ENCODE peak calls at places on chromosomes 1 and 21, in five cellular contexts. One of them, this sample, is unnamed.

GRCh38 chr1:191904991-191905390 is 253.3 kb upstream of the RGS18 start:
- DNase-seq in transverse colon: no peak
- DNase-seq in heart left ventricle: no peak
- DNase-seq in esophagus squamous epithelium: no peak
- DNase-seq in HL-60: no peak
- DNase-seq in this sample: no peak

GRCh38 chr1:119285482-119285881 is 83.1 kb upstream of the HAO2 start:
- DNase-seq in transverse colon: no peak
- DNase-seq in heart left ventricle: no peak
- DNase-seq in esophagus squamous epithelium: no peak
- DNase-seq in HL-60: no peak
- DNase-seq in this sample: no peak

GRCh38 chr1:218664385-218665170 is 319.4 kb downstream of the TGFB2 start:
- DNase-seq in transverse colon: no peak
- DNase-seq in heart left ventricle: no peak
- DNase-seq in esophagus squamous epithelium: no peak
- DNase-seq in HL-60: no peak
- DNase-seq in this sample: no peak

GRCh38 chr1:182270731-182271130 is 120.9 kb downstream of the GLUL start:
- DNase-seq in transverse colon: no peak
- DNase-seq in heart left ventricle: no peak
- DNase-seq in esophagus squamous epithelium: no peak
- DNase-seq in HL-60: no peak
- DNase-seq in this sample: no peak

GRCh38 chr1:247295274-247295684 is 36.4 kb downstream of the ZNF496 start:
- DNase-seq in transverse colon: no peak
- DNase-seq in heart left ventricle: no peak
- DNase-seq in esophagus squamous epithelium: no peak
- DNase-seq in HL-60: no peak
- DNase-seq in this sample: no peak

GRCh38 chr1:94873520-94874351 is 53.2 kb downstream of the CNN3 start:
- DNase-seq in transverse colon: no peak
- DNase-seq in heart left ventricle: peak; percentile 52
- DNase-seq in esophagus squamous epithelium: no peak
- DNase-seq in HL-60: no peak
- DNase-seq in this sample: peak; percentile 40

GRCh38 chr1:6424619-6425593 is at the start of gene ESPN:
- DNase-seq in transverse colon: no peak
- DNase-seq in heart left ventricle: no peak
- DNase-seq in esophagus squamous epithelium: no peak
- DNase-seq in HL-60: no peak
- DNase-seq in this sample: no peak

GRCh38 chr1:22143065-22143514 is at the start of gene WNT4:
- DNase-seq in transverse colon: peak; percentile 42
- DNase-seq in heart left ventricle: no peak
- DNase-seq in esophagus squamous epithelium: no peak
- DNase-seq in HL-60: no peak
- DNase-seq in this sample: no peak

GRCh38 chr1:67162954-67163353 is 3.3 kb upstream of the IL23R start:
- DNase-seq in transverse colon: no peak
- DNase-seq in heart left ventricle: no peak
- DNase-seq in esophagus squamous epithelium: no peak
- DNase-seq in HL-60: no peak
- DNase-seq in this sample: no peak

GRCh38 chr1:160091666-160092223 is 6.7 kb downstream of the IGSF8 start:
- DNase-seq in transverse colon: no peak
- DNase-seq in heart left ventricle: no peak
- DNase-seq in esophagus squamous epithelium: no peak
- DNase-seq in HL-60: no peak
- DNase-seq in this sample: no peak

GRCh38 chr1:115873184-115873583 is 32.3 kb upstream of the NHLH2 start:
- DNase-seq in transverse colon: no peak
- DNase-seq in heart left ventricle: no peak
- DNase-seq in esophagus squamous epithelium: no peak
- DNase-seq in HL-60: peak; percentile 38
- DNase-seq in this sample: no peak

GRCh38 chr21:42490735-42491134 is 5.3 kb downstream of the RSPH1 start:
- DNase-seq in transverse colon: peak; percentile 63
- DNase-seq in heart left ventricle: no peak
- DNase-seq in esophagus squamous epithelium: no peak
- DNase-seq in HL-60: no peak
- DNase-seq in this sample: no peak

GRCh38 chr1:89719502-89720306 is 86.8 kb downstream of the LRRC8C start:
- DNase-seq in transverse colon: no peak
- DNase-seq in heart left ventricle: no peak
- DNase-seq in esophagus squamous epithelium: no peak
- DNase-seq in HL-60: peak; percentile 64
- DNase-seq in this sample: no peak

GRCh38 chr1:78303620-78304019 is 187.2 kb upstream of the PTGFR start:
- DNase-seq in transverse colon: peak; percentile 17
- DNase-seq in heart left ventricle: peak; percentile 28
- DNase-seq in esophagus squamous epithelium: no peak
- DNase-seq in HL-60: no peak
- DNase-seq in this sample: peak; percentile 56

GRCh38 chr1:202205523-202206190 is 12.1 kb downstream of the LGR6 start:
- DNase-seq in transverse colon: no peak
- DNase-seq in heart left ventricle: no peak
- DNase-seq in esophagus squamous epithelium: no peak
- DNase-seq in HL-60: no peak
- DNase-seq in this sample: no peak

GRCh38 chr21:45939521-45940045 is 42.0 kb upstream of the COL6A1 start:
- DNase-seq in transverse colon: no peak
- DNase-seq in heart left ventricle: no peak
- DNase-seq in esophagus squamous epithelium: no peak
- DNase-seq in HL-60: no peak
- DNase-seq in this sample: no peak

GRCh38 chr1:158496379-158496778 is 24.4 kb downstream of the OR10R2 start:
- DNase-seq in transverse colon: no peak
- DNase-seq in heart left ventricle: no peak
- DNase-seq in esophagus squamous epithelium: no peak
- DNase-seq in HL-60: peak; percentile 21
- DNase-seq in this sample: no peak

GRCh38 chr1:23247276-23247675 is 30.0 kb upstream of the HTR1D start:
- DNase-seq in transverse colon: no peak
- DNase-seq in heart left ventricle: no peak
- DNase-seq in esophagus squamous epithelium: no peak
- DNase-seq in HL-60: no peak
- DNase-seq in this sample: no peak

GRCh38 chr21:42332557-42332956 is 17.3 kb upstream of the TFF3 start:
- DNase-seq in transverse colon: peak; percentile 51
- DNase-seq in heart left ventricle: no peak
- DNase-seq in esophagus squamous epithelium: no peak
- DNase-seq in HL-60: no peak
- DNase-seq in this sample: no peak

GRCh38 chr1:70911861-70912260 is 135.8 kb downstream of the PTGER3 start:
- DNase-seq in transverse colon: no peak
- DNase-seq in heart left ventricle: no peak
- DNase-seq in esophagus squamous epithelium: no peak
- DNase-seq in HL-60: no peak
- DNase-seq in this sample: no peak

GRCh38 chr1:100360790-100361232 is 8.5 kb downstream of the CDC14A start:
- DNase-seq in transverse colon: no peak
- DNase-seq in heart left ventricle: peak; percentile 49
- DNase-seq in esophagus squamous epithelium: no peak
- DNase-seq in HL-60: no peak
- DNase-seq in this sample: peak; percentile 49

GRCh38 chr1:6197746-6198427 is 1.5 kb downstream of the RPL22 start:
- DNase-seq in transverse colon: no peak
- DNase-seq in heart left ventricle: no peak
- DNase-seq in esophagus squamous epithelium: no peak
- DNase-seq in HL-60: no peak
- DNase-seq in this sample: no peak

GRCh38 chr1:228350831-228351781 is 55.5 kb downstream of the TRIM11 start:
- DNase-seq in transverse colon: no peak
- DNase-seq in heart left ventricle: no peak
- DNase-seq in esophagus squamous epithelium: no peak
- DNase-seq in HL-60: no peak
- DNase-seq in this sample: peak; percentile 11

GRCh38 chr1:41135196-41135947 is 106.7 kb downstream of the SCMH1 start:
- DNase-seq in transverse colon: no peak
- DNase-seq in heart left ventricle: no peak
- DNase-seq in esophagus squamous epithelium: no peak
- DNase-seq in HL-60: no peak
- DNase-seq in this sample: no peak

GRCh38 chr1:224637510-224637909 is 21.4 kb downstream of the CNIH3 start:
- DNase-seq in transverse colon: no peak
- DNase-seq in heart left ventricle: no peak
- DNase-seq in esophagus squamous epithelium: no peak
- DNase-seq in HL-60: no peak
- DNase-seq in this sample: no peak

GRCh38 chr1:54777431-54777830 is 13.1 kb upstream of the PARS2 start:
- DNase-seq in transverse colon: no peak
- DNase-seq in heart left ventricle: no peak
- DNase-seq in esophagus squamous epithelium: no peak
- DNase-seq in HL-60: no peak
- DNase-seq in this sample: no peak

GRCh38 chr1:56137090-56137489 is 442.3 kb downstream of the PLPP3 start:
- DNase-seq in transverse colon: no peak
- DNase-seq in heart left ventricle: no peak
- DNase-seq in esophagus squamous epithelium: no peak
- DNase-seq in HL-60: no peak
- DNase-seq in this sample: no peak

GRCh38 chr1:165632491-165632890 is 1.5 kb downstream of the MGST3 start:
- DNase-seq in transverse colon: no peak
- DNase-seq in heart left ventricle: peak; percentile 25
- DNase-seq in esophagus squamous epithelium: no peak
- DNase-seq in HL-60: no peak
- DNase-seq in this sample: peak; percentile 47

GRCh38 chr1:165634154-165634921 is 3.3 kb downstream of the MGST3 start:
- DNase-seq in transverse colon: no peak
- DNase-seq in heart left ventricle: no peak
- DNase-seq in esophagus squamous epithelium: no peak
- DNase-seq in HL-60: no peak
- DNase-seq in this sample: no peak

GRCh38 chr1:165632152-165632469 is 1.1 kb downstream of the MGST3 start:
- DNase-seq in transverse colon: peak; percentile 69
- DNase-seq in heart left ventricle: no peak
- DNase-seq in esophagus squamous epithelium: no peak
- DNase-seq in HL-60: no peak
- DNase-seq in this sample: no peak

GRCh38 chr1:165635329-165635728 is 4.3 kb downstream of the MGST3 start:
- DNase-seq in transverse colon: no peak
- DNase-seq in heart left ventricle: no peak
- DNase-seq in esophagus squamous epithelium: no peak
- DNase-seq in HL-60: no peak
- DNase-seq in this sample: no peak

DNA sequence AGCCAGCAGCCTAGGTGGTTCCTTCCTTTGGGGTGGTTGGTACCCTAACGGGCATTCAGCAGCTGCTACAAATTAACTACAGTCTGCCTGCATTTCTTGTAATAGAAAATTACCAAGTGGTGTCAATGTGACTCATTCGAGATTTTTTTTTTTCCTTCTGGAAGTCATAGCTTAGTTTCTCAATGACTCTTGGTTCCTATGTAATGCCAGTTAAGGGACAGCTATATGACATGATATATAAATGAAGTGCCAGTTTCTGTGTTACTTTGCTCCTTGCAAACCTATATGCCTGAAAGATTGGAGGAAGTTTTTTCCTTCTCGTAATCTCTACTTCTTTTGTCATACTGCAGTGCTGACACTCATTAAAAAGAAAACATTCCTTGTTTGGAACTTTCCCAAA is 2.6 kb downstream of the MGST3 start:
- DNase-seq in transverse colon: no peak
- DNase-seq in heart left ventricle: no peak
- DNase-seq in esophagus squamous epithelium: no peak
- DNase-seq in HL-60: no peak
- DNase-seq in this sample: no peak
- H3K27ac ChIP-seq in transverse colon: peak overlapping the region; percentile 90
- H3K27ac ChIP-seq in heart left ventricle: peak overlapping the region; percentile 93
- H3K27ac ChIP-seq in esophagus squamous epithelium: no peak overlapping the region
- H3K27ac ChIP-seq in HL-60: no peak overlapping the region
- H3K27ac ChIP-seq in this sample: peak overlapping the region; percentile 95

GRCh38 chr1:184035719-184036516 is 1.6 kb downstream of the COLGALT2 start:
- DNase-seq in transverse colon: no peak
- DNase-seq in heart left ventricle: no peak
- DNase-seq in esophagus squamous epithelium: no peak
- DNase-seq in HL-60: no peak
- DNase-seq in this sample: no peak
- H3K27ac ChIP-seq in transverse colon: no peak overlapping the region
- H3K27ac ChIP-seq in heart left ventricle: peak overlapping the region; percentile 72
- H3K27ac ChIP-seq in esophagus squamous epithelium: no peak overlapping the region
- H3K27ac ChIP-seq in HL-60: no peak overlapping the region
- H3K27ac ChIP-seq in this sample: peak overlapping the region; percentile 77

DNA sequence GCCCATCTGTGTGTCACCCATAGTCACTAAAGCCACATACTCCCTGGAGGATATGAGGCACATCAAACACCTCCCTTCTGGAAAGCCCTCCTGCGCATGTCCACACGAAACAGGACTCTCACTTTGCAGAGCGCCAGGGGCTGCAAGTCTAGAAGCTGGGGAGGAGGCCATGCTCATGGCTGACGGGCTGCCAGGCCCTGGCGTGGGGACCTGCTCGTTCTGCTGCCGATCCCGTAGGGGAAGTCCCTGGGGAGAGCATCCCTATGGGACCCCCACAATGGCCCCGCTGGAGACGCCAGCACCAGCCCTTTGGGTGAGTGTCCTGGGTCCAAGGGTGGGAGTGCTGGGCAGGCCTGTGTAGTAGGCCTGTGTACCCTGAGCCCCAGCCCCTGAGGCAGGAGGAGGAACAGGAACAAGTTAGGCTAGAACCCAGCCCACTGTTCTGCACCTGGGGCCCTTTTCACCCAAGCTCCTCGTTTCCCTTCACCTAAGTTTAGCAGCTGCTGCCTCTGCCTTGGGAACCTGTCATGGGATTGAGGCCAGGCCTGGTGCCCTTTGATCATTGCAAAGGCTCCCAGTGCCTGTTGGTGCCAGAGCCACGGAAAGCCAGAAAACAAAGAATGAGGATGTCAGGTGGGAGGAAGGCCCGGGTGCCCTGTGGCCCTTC is 9.9 kb downstream of the FAM3B start:
- DNase-seq in transverse colon: no peak
- DNase-seq in heart left ventricle: no peak
- DNase-seq in esophagus squamous epithelium: no peak
- DNase-seq in HL-60: no peak
- DNase-seq in this sample: no peak
- H3K27ac ChIP-seq in transverse colon: no peak overlapping the region
- H3K27ac ChIP-seq in heart left ventricle: no peak overlapping the region
- H3K27ac ChIP-seq in esophagus squamous epithelium: no peak overlapping the region
- H3K27ac ChIP-seq in HL-60: no peak overlapping the region
- H3K27ac ChIP-seq in this sample: no peak overlapping the region

GRCh38 chr1:32701421-32701911 is 1.1 kb downstream of the SYNC start:
- DNase-seq in transverse colon: peak; percentile 62
- DNase-seq in heart left ventricle: peak; percentile 13
- DNase-seq in esophagus squamous epithelium: no peak
- DNase-seq in HL-60: no peak
- DNase-seq in this sample: peak; percentile 34
- H3K27ac ChIP-seq in transverse colon: peak overlapping the region; percentile 87
- H3K27ac ChIP-seq in heart left ventricle: peak overlapping the region; percentile 85
- H3K27ac ChIP-seq in esophagus squamous epithelium: peak overlapping the region; percentile 95
- H3K27ac ChIP-seq in HL-60: no peak overlapping the region
- H3K27ac ChIP-seq in this sample: peak overlapping the region; percentile 90

This sample was measured in heart right ventricle.